ENCODE peak calls at places on chromosomes 3 and 15, in four cellular contexts. M is posterior vena cava; U is activated T-cell treated with anti-CD3 and anti-CD28 coated beads, Interleukin-2, amount 50 U/mL, for 1 hour; T is ureter. E is an unnamed sample.

GRCh38 chr15:23642413-23643044 is 5.1 kb downstream of the MAGEL2 start:
- DNase-seq in M (peak), U (peak), T (peak), E (no peak)

GRCh38 chr3:50627407-50628051 is 10.6 kb downstream of the MAPKAPK3 start:
- DNase-seq in M (peak), U (no peak), T (peak), E (peak)

GRCh38 chr3:51930439-51930838 is 11.3 kb downstream of the RRP9 start:
- DNase-seq in M (no peak), U (no peak), T (peak), E (no peak)

GRCh38 chr3:18111702-18112311 is 313.3 kb downstream of the SATB1 start:
- DNase-seq in M (no peak), U (no peak), T (no peak), E (no peak)

GRCh38 chr3:181703701-181704420 is 7.9 kb upstream of the SOX2 start:
- DNase-seq in M (no peak), U (no peak), T (no peak), E (peak)

GRCh38 chr15:28107894-28108255 is 8.8 kb upstream of the OCA2 start:
- DNase-seq in M (no peak), U (no peak), T (no peak), E (no peak)

GRCh38 chr3:32376098-32376497 is 15.6 kb upstream of the CMTM7 start:
- DNase-seq in M (no peak), U (no peak), T (no peak), E (no peak)

GRCh38 chr15:45670061-45670460 is 35.2 kb downstream of the SQOR start:
- DNase-seq in M (no peak), U (no peak), T (no peak), E (no peak)

GRCh38 chr3:15795563-15796308 is 2.0 kb downstream of the ANKRD28 start:
- DNase-seq in M (no peak), U (no peak), T (no peak), E (no peak)

GRCh38 chr15:56741541-56741940 is 8.2 kb upstream of the ZNF280D start:
- DNase-seq in M (no peak), U (no peak), T (no peak), E (no peak)

GRCh38 chr3:172280406-172281051 is 167.7 kb downstream of the GHSR start:
- DNase-seq in M (no peak), U (no peak), T (no peak), E (no peak)

GRCh38 chr3:192862408-192863385 is 55.0 kb downstream of the MB21D2 start:
- DNase-seq in M (no peak), U (no peak), T (no peak), E (no peak)

GRCh38 chr15:88621789-88622604 is 857 bp downstream of the AEN start:
- DNase-seq in M (peak), U (peak), T (no peak), E (no peak)

GRCh38 chr3:63429905-63430304 is 151.8 kb downstream of the SYNPR start:
- DNase-seq in M (no peak), U (no peak), T (no peak), E (no peak)

GRCh38 chr3:118688396-118688884 is 346.2 kb downstream of the IGSF11 start:
- DNase-seq in M (no peak), U (no peak), T (no peak), E (no peak)

GRCh38 chr15:68572921-68573320 is 5.9 kb upstream of the CORO2B start:
- DNase-seq in M (peak), U (no peak), T (no peak), E (no peak)

GRCh38 chr3:9951962-9952805 is at the start of gene PRRT3:
- DNase-seq in M (no peak), U (peak), T (no peak), E (no peak)

GRCh38 chr3:122067588-122068240 is 12.6 kb downstream of the CD86 start:
- DNase-seq in M (no peak), U (no peak), T (no peak), E (no peak)

E was measured in C1 segment of cervical spinal cord.